ENCODE peak calls at places on chromosomes 5 and 9, in five cellular contexts. O is EL, S is SHP77, X is T-helper 2 cell, Z is GM23338. P is an unnamed sample.

GRCh38 chr5:179237770-179238627 is 107.3 kb downstream of the ADAMTS2 start:
- DNase-seq in O (no peak), Z (no peak), S (no peak), X (no peak), P (no peak)

GRCh38 chr5:27328480-27328879 is 290.1 kb upstream of the CDH9 start:
- DNase-seq in S (no peak), X (no peak), O (peak), Z (no peak), P (no peak)

GRCh38 chr9:135225619-135226228 is 138.3 kb downstream of the OLFM1 start:
- DNase-seq in X (no peak), Z (no peak), O (no peak), S (no peak), P (no peak)

GRCh38 chr5:111929892-111930291 is 172.9 kb upstream of the NREP start:
- DNase-seq in X (no peak), O (peak), Z (no peak), S (no peak), P (no peak)

GRCh38 chr9:137156567-137157375 is 13.1 kb downstream of the LRRC26 start:
- DNase-seq in O (peak), X (peak), S (no peak), Z (peak), P (no peak)

GRCh38 chr9:76605271-76605670 is 146.3 kb downstream of the GCNT1 start:
- DNase-seq in S (no peak), O (no peak), Z (no peak), X (no peak), P (no peak)

GRCh38 chr5:53425598-53426516 is 54.6 kb upstream of the FST start:
- DNase-seq in O (peak), Z (peak), X (peak), S (peak), P (no peak)

GRCh38 chr9:78213696-78214095 is 22.2 kb upstream of the CEP78 start:
- DNase-seq in Z (peak), O (peak), X (peak), S (no peak), P (peak)

GRCh38 chr9:10855847-10856246 is 243.0 kb upstream of the PTPRD start:
- DNase-seq in Z (peak), O (no peak), S (peak), X (no peak), P (no peak)

GRCh38 chr5:73786043-73786831 is 160.2 kb downstream of the ARHGEF28 start:
- DNase-seq in X (no peak), O (no peak), Z (no peak), S (no peak), P (no peak)

GRCh38 chr5:73997936-73998335 is 371.9 kb downstream of the ARHGEF28 start:
- DNase-seq in Z (no peak), X (no peak), O (no peak), S (no peak), P (no peak)

GRCh38 chr9:14312721-14313377 is 1.1 kb downstream of the NFIB start:
- DNase-seq in X (no peak), O (peak), S (no peak), Z (peak), P (no peak)

GRCh38 chr5:29504411-29504810 is 1689.1 kb upstream of the CDH6 start:
- DNase-seq in S (no peak), O (no peak), X (no peak), Z (no peak), P (no peak)

GRCh38 chr9:80874276-80874675 is 815.1 kb downstream of the TLE1 start:
- DNase-seq in Z (no peak), X (no peak), S (no peak), O (peak), P (no peak)

GRCh38 chr5:106481375-106481774 is 1189.4 kb downstream of the EFNA5 start:
- DNase-seq in Z (no peak), O (no peak), S (no peak), X (no peak), P (no peak)

GRCh38 chr5:12794476-12795332 is 890.5 kb upstream of the CTNND2 start:
- DNase-seq in O (no peak), X (no peak), Z (no peak), S (no peak), P (no peak)

GRCh38 chr9:125431741-125432271 is 170.2 kb downstream of the GAPVD1 start:
- DNase-seq in X (no peak), S (no peak), O (no peak), Z (no peak), P (no peak)

GRCh38 chr5:41661221-41661620 is 150.8 kb upstream of the PLCXD3 start:
- DNase-seq in X (no peak), S (no peak), Z (no peak), O (no peak), P (no peak)

P was measured in KG1.